ENCODE peak calls at places on chromosome 18, in six cellular contexts. One of them, this sample, is unnamed.
A peak's percentile ranks its signal among the peaks of the same experiment; 100 is the strongest.

GRCh38 chr18:32674491-32674890 is 98.3 kb downstream of the KLHL14 start:
- DNase-seq in activated CD8-positive, alpha-beta memory T cell treated with anti-CD3 and anti-CD28 coated beads for 24 hours: no peak
- DNase-seq in RPMI7951: no peak
- DNase-seq in neural crest cell: no peak
- DNase-seq in activated CD4-positive, alpha-beta T cell treated with anti-CD3 and anti-CD28 coated beads, Interleukin-2, amount 50 U/mL, for 1 hour: no peak
- DNase-seq in AG09309: no peak
- DNase-seq in this sample: no peak

GRCh38 chr18:8858888-8859511 is 153.6 kb downstream of the MTCL1 start:
- DNase-seq in RPMI7951: peak; percentile 90
- DNase-seq in neural crest cell: no peak
- DNase-seq in activated CD4-positive, alpha-beta T cell treated with anti-CD3 and anti-CD28 coated beads, Interleukin-2, amount 50 U/mL, for 1 hour: no peak
- DNase-seq in AG09309: peak; percentile 94
- DNase-seq in activated CD8-positive, alpha-beta memory T cell treated with anti-CD3 and anti-CD28 coated beads for 24 hours: no peak
- DNase-seq in this sample: no peak

GRCh38 chr18:61860302-61860701 is 32.5 kb downstream of the RNF152 start:
- DNase-seq in RPMI7951: no peak
- DNase-seq in AG09309: no peak
- DNase-seq in neural crest cell: no peak
- DNase-seq in activated CD4-positive, alpha-beta T cell treated with anti-CD3 and anti-CD28 coated beads, Interleukin-2, amount 50 U/mL, for 1 hour: no peak
- DNase-seq in activated CD8-positive, alpha-beta memory T cell treated with anti-CD3 and anti-CD28 coated beads for 24 hours: no peak
- DNase-seq in this sample: no peak

GRCh38 chr18:323253-323622 is 55.4 kb upstream of the THOC1 start:
- DNase-seq in neural crest cell: no peak
- DNase-seq in activated CD8-positive, alpha-beta memory T cell treated with anti-CD3 and anti-CD28 coated beads for 24 hours: no peak
- DNase-seq in AG09309: peak; percentile 7
- DNase-seq in RPMI7951: peak; percentile 80
- DNase-seq in activated CD4-positive, alpha-beta T cell treated with anti-CD3 and anti-CD28 coated beads, Interleukin-2, amount 50 U/mL, for 1 hour: no peak
- DNase-seq in this sample: peak; percentile 63

GRCh38 chr18:10745232-10745631 is 219.4 kb downstream of the NAPG start:
- DNase-seq in activated CD8-positive, alpha-beta memory T cell treated with anti-CD3 and anti-CD28 coated beads for 24 hours: no peak
- DNase-seq in activated CD4-positive, alpha-beta T cell treated with anti-CD3 and anti-CD28 coated beads, Interleukin-2, amount 50 U/mL, for 1 hour: no peak
- DNase-seq in RPMI7951: no peak
- DNase-seq in neural crest cell: no peak
- DNase-seq in AG09309: no peak
- DNase-seq in this sample: no peak

GRCh38 chr18:46071615-46071893 is 506 bp downstream of the PSTPIP2 start:
- DNase-seq in activated CD8-positive, alpha-beta memory T cell treated with anti-CD3 and anti-CD28 coated beads for 24 hours: no peak
- DNase-seq in AG09309: no peak
- DNase-seq in activated CD4-positive, alpha-beta T cell treated with anti-CD3 and anti-CD28 coated beads, Interleukin-2, amount 50 U/mL, for 1 hour: peak; percentile 6
- DNase-seq in RPMI7951: no peak
- DNase-seq in neural crest cell: no peak
- DNase-seq in this sample: peak; percentile 10

GRCh38 chr18:26383454-26384270 is 157.4 kb downstream of the TAF4B start:
- DNase-seq in activated CD4-positive, alpha-beta T cell treated with anti-CD3 and anti-CD28 coated beads, Interleukin-2, amount 50 U/mL, for 1 hour: no peak
- DNase-seq in activated CD8-positive, alpha-beta memory T cell treated with anti-CD3 and anti-CD28 coated beads for 24 hours: no peak
- DNase-seq in neural crest cell: no peak
- DNase-seq in AG09309: peak; percentile 35
- DNase-seq in RPMI7951: peak; percentile 57
- DNase-seq in this sample: no peak

GRCh38 chr18:79754022-79754761 is 43.5 kb upstream of the KCNG2 start:
- DNase-seq in activated CD8-positive, alpha-beta memory T cell treated with anti-CD3 and anti-CD28 coated beads for 24 hours: no peak
- DNase-seq in AG09309: no peak
- DNase-seq in neural crest cell: no peak
- DNase-seq in RPMI7951: no peak
- DNase-seq in activated CD4-positive, alpha-beta T cell treated with anti-CD3 and anti-CD28 coated beads, Interleukin-2, amount 50 U/mL, for 1 hour: no peak
- DNase-seq in this sample: no peak

This sample was measured in HuH-7.